ENCODE peak calls at places on chromosomes 7 and 10, in seven cellular contexts. U is NCI-H1436, X is kidney epithelial cell, G is HFF-Myc, K is RWPE1, H is Kasumi-1, E is H9. N is an unnamed sample.

GRCh38 chr7:98399462-98399861 is 1.4 kb downstream of the BAIAP2L1 start:
- DNase-seq in H (no peak), K (no peak), U (no peak), X (no peak), G (no peak), E (no peak), N (no peak)

GRCh38 chr7:80721880-80722595 is 83.6 kb downstream of the CD36 start:
- DNase-seq in X (peak; percentile 77), U (no peak), E (no peak), H (peak; percentile 34), G (no peak), K (peak; percentile 70), N (no peak)

GRCh38 chr7:82364671-82365070 is 78.9 kb downstream of the CACNA2D1 start:
- DNase-seq in H (no peak), X (no peak), G (no peak), U (no peak), E (no peak), K (no peak), N (no peak)

GRCh38 chr10:94320285-94320914 is 42.3 kb downstream of the NOC3L start:
- DNase-seq in U (peak; percentile 8), H (peak; percentile 89), X (no peak), G (peak; percentile 40), K (peak; percentile 55), E (peak; percentile 63), N (peak; percentile 15)

GRCh38 chr10:109912335-109913282 is 10.7 kb downstream of the XPNPEP1 start:
- DNase-seq in U (peak; percentile 20), X (no peak), K (peak; percentile 89), G (no peak), H (no peak), E (peak; percentile 12), N (no peak)

GRCh38 chr10:132706701-132707100 is 79.2 kb downstream of the NKX6-2 start:
- DNase-seq in K (no peak), G (no peak), U (no peak), E (peak; percentile 17), X (no peak), H (no peak), N (no peak)

GRCh38 chr10:11036424-11037011 is 18.8 kb downstream of the CELF2 start:
- DNase-seq in K (peak; percentile 62), G (peak; percentile 26), X (no peak), U (no peak), H (peak; percentile 49), E (peak; percentile 50), N (peak; percentile 23)

GRCh38 chr7:139505563-139505962 is 17.9 kb upstream of the CLEC2L start:
- DNase-seq in G (no peak), H (peak; percentile 60), U (peak; percentile 1), K (no peak), X (no peak), E (peak; percentile 82), N (no peak)

GRCh38 chr10:71782917-71783490 is 9.7 kb upstream of the VSIR start:
- DNase-seq in E (no peak), G (no peak), X (no peak), U (no peak), H (peak; percentile 61), K (no peak), N (no peak)

GRCh38 chr10:74882831-74883230 is 56.4 kb downstream of the KAT6B start:
- DNase-seq in K (no peak), E (no peak), G (no peak), U (no peak), H (no peak), X (no peak), N (no peak)

GRCh38 chr7:131610007-131610406 is 53.6 kb upstream of the PODXL start:
- DNase-seq in H (no peak), X (no peak), G (no peak), K (no peak), E (peak; percentile 19), U (no peak), N (no peak)

GRCh38 chr7:6536899-6537298 is 14.4 kb downstream of the GRID2IP start:
- DNase-seq in H (no peak), G (no peak), E (peak; percentile 94), K (no peak), X (no peak), U (peak; percentile 50), N (no peak)